ENCODE peak calls at places on chromosome X, in six cellular contexts. K is HEK293T; M is SK-N-DZ; R is effector CD4-positive, alpha-beta T cell; J is activated B cell treated with CpG ODN at 0.5 μM for 24 hours; B is neuronal stem cell. A is an unnamed sample.

GRCh38 chrX:67104982-67105757 is 438.7 kb upstream of the AR start:
- DNase-seq in J (no peak), K (no peak), R (no peak), B (no peak), M (no peak), A (no peak)

GRCh38 chrX:40866878-40867277 is 131.5 kb upstream of the MED14 start:
- DNase-seq in R (no peak), M (no peak), B (no peak), K (no peak), J (no peak), A (no peak)

GRCh38 chrX:10108288-10108687 is 48.5 kb upstream of the CLCN4 start:
- DNase-seq in J (no peak), B (no peak), M (no peak), K (no peak), R (no peak), A (no peak)

GRCh38 chrX:112197845-112198244 is 115.3 kb upstream of the TRPC5 start:
- DNase-seq in B (no peak), K (no peak), R (no peak), J (no peak), M (no peak), A (no peak)

GRCh38 chrX:119541188-119541587 is 24.0 kb downstream of the STEEP1 start:
- DNase-seq in R (no peak), M (no peak), J (no peak), B (no peak), K (no peak), A (no peak)

GRCh38 chrX:153878969-153879653 is 6.9 kb downstream of the L1CAM start:
- DNase-seq in K (no peak), B (no peak), R (no peak), M (peak; percentile 75), J (no peak), A (no peak)

GRCh38 chrX:154462396-154462795 is 4.3 kb downstream of the PLXNA3 start:
- DNase-seq in B (no peak), R (no peak), J (no peak), M (no peak), K (no peak), A (no peak)

GRCh38 chrX:83469551-83469950 is 38.5 kb upstream of the POU3F4 start:
- DNase-seq in R (no peak), B (no peak), J (no peak), K (peak; percentile 26), M (peak; percentile 11), A (no peak)

GRCh38 chrX:19958530-19959486 is 32.1 kb downstream of the BCLAF3 start:
- DNase-seq in M (no peak), K (no peak), J (no peak), B (no peak), R (no peak), A (no peak)

GRCh38 chrX:63761639-63762038 is 23.4 kb downstream of the ARHGEF9 start:
- DNase-seq in R (no peak), K (no peak), M (no peak), J (no peak), B (no peak), A (no peak)

GRCh38 chrX:123993326-123993725 is 31.8 kb downstream of the STAG2 start:
- DNase-seq in R (no peak), K (no peak), M (no peak), B (no peak), J (no peak), A (no peak)

GRCh38 chrX:111914398-111915092 is 38.6 kb downstream of the TRPC5OS start:
- DNase-seq in K (no peak), J (no peak), R (no peak), B (no peak), M (no peak), A (no peak)

GRCh38 chrX:3252744-3253143 is 93.7 kb downstream of the MXRA5 start:
- DNase-seq in M (no peak), K (no peak), J (no peak), B (no peak), R (no peak), A (no peak)

GRCh38 chrX:46610070-46610658 is 36.6 kb downstream of the CHST7 start:
- DNase-seq in B (no peak), K (no peak), M (no peak), J (no peak), R (no peak), A (no peak)

A was measured in upper lobe of left lung.